ENCODE peak calls at places on chromosomes 4 and X, in five cellular contexts. One of them, this sample, is unnamed.

GRCh38 chr4:119521306-119521705 is 107.3 kb downstream of the PDE5A start:
- DNase-seq in iris pigment epithelial cell: no peak
- DNase-seq in Daoy: no peak
- DNase-seq in naive thymus-derived CD8-positive, alpha-beta T cell: no peak
- DNase-seq in ovary: no peak
- DNase-seq in this sample: no peak

GRCh38 chr4:35548921-35549320 is 695.4 kb downstream of the ARAP2 start:
- DNase-seq in iris pigment epithelial cell: no peak
- DNase-seq in Daoy: no peak
- DNase-seq in naive thymus-derived CD8-positive, alpha-beta T cell: no peak
- DNase-seq in ovary: no peak
- DNase-seq in this sample: no peak

GRCh38 chr4:89829470-89830138 is 7.4 kb downstream of the SNCA start:
- DNase-seq in iris pigment epithelial cell: peak
- DNase-seq in Daoy: no peak
- DNase-seq in naive thymus-derived CD8-positive, alpha-beta T cell: no peak
- DNase-seq in ovary: no peak
- DNase-seq in this sample: peak

GRCh38 chr4:35465096-35465495 is 779.2 kb downstream of the ARAP2 start:
- DNase-seq in iris pigment epithelial cell: no peak
- DNase-seq in Daoy: no peak
- DNase-seq in naive thymus-derived CD8-positive, alpha-beta T cell: no peak
- DNase-seq in ovary: no peak
- DNase-seq in this sample: no peak

GRCh38 chrX:47581731-47582647 is at the start of gene TIMP1:
- DNase-seq in iris pigment epithelial cell: peak
- DNase-seq in Daoy: peak
- DNase-seq in naive thymus-derived CD8-positive, alpha-beta T cell: peak
- DNase-seq in ovary: peak
- DNase-seq in this sample: peak

GRCh38 chr4:109441858-109442480 is 8.4 kb downstream of the SEC24B start:
- DNase-seq in iris pigment epithelial cell: no peak
- DNase-seq in Daoy: no peak
- DNase-seq in naive thymus-derived CD8-positive, alpha-beta T cell: no peak
- DNase-seq in ovary: no peak
- DNase-seq in this sample: no peak

GRCh38 chr4:169008478-169008877 is 1.6 kb downstream of the CBR4 start:
- DNase-seq in iris pigment epithelial cell: no peak
- DNase-seq in Daoy: no peak
- DNase-seq in naive thymus-derived CD8-positive, alpha-beta T cell: no peak
- DNase-seq in ovary: no peak
- DNase-seq in this sample: no peak

GRCh38 chr4:17664755-17665154 is 50.3 kb downstream of the MED28 start:
- DNase-seq in iris pigment epithelial cell: no peak
- DNase-seq in Daoy: peak
- DNase-seq in naive thymus-derived CD8-positive, alpha-beta T cell: no peak
- DNase-seq in ovary: no peak
- DNase-seq in this sample: no peak

GRCh38 chr4:15100994-15101695 is 98.9 kb downstream of the CPEB2 start:
- DNase-seq in iris pigment epithelial cell: peak
- DNase-seq in Daoy: no peak
- DNase-seq in naive thymus-derived CD8-positive, alpha-beta T cell: no peak
- DNase-seq in ovary: no peak
- DNase-seq in this sample: no peak

GRCh38 chr4:76441881-76442280 is 6.9 kb downstream of the SHROOM3 start:
- DNase-seq in iris pigment epithelial cell: no peak
- DNase-seq in Daoy: no peak
- DNase-seq in naive thymus-derived CD8-positive, alpha-beta T cell: no peak
- DNase-seq in ovary: no peak
- DNase-seq in this sample: no peak

GRCh38 chrX:39975094-39975865 is 122.5 kb downstream of the BCOR start:
- DNase-seq in iris pigment epithelial cell: no peak
- DNase-seq in Daoy: peak
- DNase-seq in naive thymus-derived CD8-positive, alpha-beta T cell: no peak
- DNase-seq in ovary: no peak
- DNase-seq in this sample: peak

GRCh38 chr4:15368906-15369305 is 58.9 kb upstream of the C1QTNF7 start:
- DNase-seq in iris pigment epithelial cell: peak
- DNase-seq in Daoy: peak
- DNase-seq in naive thymus-derived CD8-positive, alpha-beta T cell: no peak
- DNase-seq in ovary: no peak
- DNase-seq in this sample: peak

GRCh38 chr4:48766393-48766792 is 13.7 kb downstream of the FRYL start:
- DNase-seq in iris pigment epithelial cell: no peak
- DNase-seq in Daoy: no peak
- DNase-seq in naive thymus-derived CD8-positive, alpha-beta T cell: no peak
- DNase-seq in ovary: no peak
- DNase-seq in this sample: no peak

GRCh38 chr4:139014391-139015268 is 951 bp upstream of the NOCT start:
- DNase-seq in iris pigment epithelial cell: peak
- DNase-seq in Daoy: peak
- DNase-seq in naive thymus-derived CD8-positive, alpha-beta T cell: no peak
- DNase-seq in ovary: no peak
- DNase-seq in this sample: peak

GRCh38 chrX:38939067-38939466 is 137.8 kb downstream of the MID1IP1 start:
- DNase-seq in iris pigment epithelial cell: no peak
- DNase-seq in Daoy: no peak
- DNase-seq in naive thymus-derived CD8-positive, alpha-beta T cell: no peak
- DNase-seq in ovary: no peak
- DNase-seq in this sample: no peak

GRCh38 chr4:2408401-2408958 is 10.0 kb downstream of the ZFYVE28 start:
- DNase-seq in iris pigment epithelial cell: no peak
- DNase-seq in Daoy: peak
- DNase-seq in naive thymus-derived CD8-positive, alpha-beta T cell: no peak
- DNase-seq in ovary: no peak
- DNase-seq in this sample: peak

GRCh38 chrX:72268601-72269365 is 8.3 kb downstream of the RPS4X start:
- DNase-seq in iris pigment epithelial cell: peak
- DNase-seq in Daoy: no peak
- DNase-seq in naive thymus-derived CD8-positive, alpha-beta T cell: no peak
- DNase-seq in ovary: no peak
- DNase-seq in this sample: no peak

GRCh38 chr4:23889814-23890269 is at the start of gene PPARGC1A:
- DNase-seq in iris pigment epithelial cell: peak
- DNase-seq in Daoy: peak
- DNase-seq in naive thymus-derived CD8-positive, alpha-beta T cell: no peak
- DNase-seq in ovary: peak
- DNase-seq in this sample: peak

GRCh38 chr4:169332595-169332994 is 61.8 kb upstream of the SH3RF1 start:
- DNase-seq in iris pigment epithelial cell: no peak
- DNase-seq in Daoy: no peak
- DNase-seq in naive thymus-derived CD8-positive, alpha-beta T cell: no peak
- DNase-seq in ovary: no peak
- DNase-seq in this sample: no peak

GRCh38 chr4:23084559-23085248 is 392.0 kb downstream of the GBA3 start:
- DNase-seq in iris pigment epithelial cell: peak
- DNase-seq in Daoy: peak
- DNase-seq in naive thymus-derived CD8-positive, alpha-beta T cell: no peak
- DNase-seq in ovary: no peak
- DNase-seq in this sample: peak

GRCh38 chrX:50327235-50327634 is 122.7 kb downstream of the CCNB3 start:
- DNase-seq in iris pigment epithelial cell: no peak
- DNase-seq in Daoy: no peak
- DNase-seq in naive thymus-derived CD8-positive, alpha-beta T cell: no peak
- DNase-seq in ovary: no peak
- DNase-seq in this sample: no peak

GRCh38 chr4:113604955-113605354 is 156.6 kb downstream of the CAMK2D start:
- DNase-seq in iris pigment epithelial cell: peak
- DNase-seq in Daoy: no peak
- DNase-seq in naive thymus-derived CD8-positive, alpha-beta T cell: no peak
- DNase-seq in ovary: no peak
- DNase-seq in this sample: peak

GRCh38 chrX:53831662-53832635 is 145.4 kb upstream of the HUWE1 start:
- DNase-seq in iris pigment epithelial cell: peak
- DNase-seq in Daoy: peak
- DNase-seq in naive thymus-derived CD8-positive, alpha-beta T cell: peak
- DNase-seq in ovary: no peak
- DNase-seq in this sample: peak

GRCh38 chrX:132435222-132435621 is 53.6 kb downstream of the MBNL3 start:
- DNase-seq in iris pigment epithelial cell: no peak
- DNase-seq in Daoy: no peak
- DNase-seq in naive thymus-derived CD8-positive, alpha-beta T cell: no peak
- DNase-seq in ovary: no peak
- DNase-seq in this sample: no peak

GRCh38 chr4:128525939-128526630 is 238.5 kb upstream of the PGRMC2 start:
- DNase-seq in iris pigment epithelial cell: peak
- DNase-seq in Daoy: no peak
- DNase-seq in naive thymus-derived CD8-positive, alpha-beta T cell: no peak
- DNase-seq in ovary: no peak
- DNase-seq in this sample: no peak

GRCh38 chr4:185888676-185889075 is 76.7 kb upstream of the SORBS2 start:
- DNase-seq in iris pigment epithelial cell: no peak
- DNase-seq in Daoy: no peak
- DNase-seq in naive thymus-derived CD8-positive, alpha-beta T cell: no peak
- DNase-seq in ovary: no peak
- DNase-seq in this sample: no peak

GRCh38 chr4:148058160-148058859 is 326.4 kb downstream of the ARHGAP10 start:
- DNase-seq in iris pigment epithelial cell: no peak
- DNase-seq in Daoy: no peak
- DNase-seq in naive thymus-derived CD8-positive, alpha-beta T cell: no peak
- DNase-seq in ovary: no peak
- DNase-seq in this sample: no peak

GRCh38 chr4:158259955-158260575 is 49.8 kb downstream of the TMEM144 start:
- DNase-seq in iris pigment epithelial cell: peak
- DNase-seq in Daoy: no peak
- DNase-seq in naive thymus-derived CD8-positive, alpha-beta T cell: no peak
- DNase-seq in ovary: no peak
- DNase-seq in this sample: peak

GRCh38 chr4:76308548-76308947 is 2.0 kb downstream of the STBD1 start:
- DNase-seq in iris pigment epithelial cell: no peak
- DNase-seq in Daoy: no peak
- DNase-seq in naive thymus-derived CD8-positive, alpha-beta T cell: no peak
- DNase-seq in ovary: no peak
- DNase-seq in this sample: no peak

GRCh38 chr4:73917081-73917501 is 47.9 kb downstream of the CXCL1 start:
- DNase-seq in iris pigment epithelial cell: peak
- DNase-seq in Daoy: peak
- DNase-seq in naive thymus-derived CD8-positive, alpha-beta T cell: no peak
- DNase-seq in ovary: no peak
- DNase-seq in this sample: peak

GRCh38 chrX:72272868-72273267 is 4.2 kb downstream of the RPS4X start:
- DNase-seq in iris pigment epithelial cell: peak
- DNase-seq in Daoy: peak
- DNase-seq in naive thymus-derived CD8-positive, alpha-beta T cell: no peak
- DNase-seq in ovary: no peak
- DNase-seq in this sample: peak

GRCh38 chr4:24330198-24330972 is 254.0 kb downstream of the DHX15 start:
- DNase-seq in iris pigment epithelial cell: no peak
- DNase-seq in Daoy: peak
- DNase-seq in naive thymus-derived CD8-positive, alpha-beta T cell: no peak
- DNase-seq in ovary: no peak
- DNase-seq in this sample: peak

GRCh38 chr4:5988086-5988845 is 30.0 kb downstream of the C4orf50 start:
- DNase-seq in iris pigment epithelial cell: no peak
- DNase-seq in Daoy: peak
- DNase-seq in naive thymus-derived CD8-positive, alpha-beta T cell: no peak
- DNase-seq in ovary: no peak
- DNase-seq in this sample: peak

GRCh38 chr4:60744767-60745166 is 455.4 kb upstream of the ADGRL3 start:
- DNase-seq in iris pigment epithelial cell: no peak
- DNase-seq in Daoy: no peak
- DNase-seq in naive thymus-derived CD8-positive, alpha-beta T cell: no peak
- DNase-seq in ovary: no peak
- DNase-seq in this sample: no peak